ENCODE peak calls at places on chromosomes 4 and X, in nine cellular contexts. T is left ventricle myocardium inferior; M is fibroblast of lung; H is CD8-positive, alpha-beta T cell; U is IMR-90; F is cardiac muscle cell; X is ovary; A is PC-9; O is left lung. D is an unnamed sample. For H3K36me3, the result is how much of the 10 kb centered on the place peaks cover.

GRCh38 chr4:11495291-11495690 is 66.6 kb upstream of the HS3ST1 start:
- DNase-seq in T (no peak), M (peak), H (no peak), U (peak), F (peak), X (no peak), A (no peak), O (no peak), D (no peak)

GRCh38 chr4:98638661-98639060 is 19.8 kb downstream of the TSPAN5 start:
- DNase-seq in T (no peak), M (peak), H (no peak), U (peak), F (no peak), X (no peak), A (no peak), O (no peak), D (no peak)

GRCh38 chr4:150976478-150977118 is 38.5 kb downstream of the LRBA start:
- DNase-seq in T (no peak), M (no peak), H (no peak), U (no peak), F (no peak), X (no peak), A (no peak), O (no peak), D (no peak)

GRCh38 chrX:72569786-72570185 is 2.9 kb downstream of the HDAC8 start:
- DNase-seq in T (no peak), M (peak), H (no peak), U (peak), F (peak), X (no peak), A (no peak), O (no peak), D (peak)

GRCh38 chrX:51697397-51697796 is 12.9 kb upstream of the CENPVL1 start:
- DNase-seq in T (no peak), M (no peak), H (no peak), U (no peak), F (no peak), X (no peak), A (no peak), O (peak), D (no peak)

GRCh38 chr4:183783933-183784622 is 121.0 kb upstream of the STOX2 start:
- DNase-seq in T (no peak), M (peak), H (no peak), U (peak), F (peak), X (no peak), A (no peak), O (no peak), D (peak)

GRCh38 chr4:149781150-149781549 is 34.5 kb downstream of the IQCM start:
- DNase-seq in T (no peak), M (peak), H (no peak), U (peak), F (peak), X (no peak), A (no peak), O (no peak), D (peak)

GRCh38 chr4:173217075-173217474 is 48.5 kb downstream of the GALNT7 start:
- DNase-seq in T (no peak), M (no peak), H (no peak), U (no peak), F (no peak), X (no peak), A (no peak), O (no peak), D (no peak)

GRCh38 chr4:117412661-117413060 is 327.3 kb upstream of the TRAM1L1 start:
- DNase-seq in T (no peak), M (no peak), H (no peak), U (no peak), F (no peak), X (no peak), A (no peak), O (no peak), D (no peak)

GRCh38 chr4:47209833-47210232 is 178.5 kb downstream of the GABRB1 start:
- DNase-seq in T (no peak), M (peak), H (no peak), U (peak), F (peak), X (no peak), A (no peak), O (no peak), D (peak)

GRCh38 chr4:185421366-185422124 is 4.2 kb downstream of the UFSP2 start:
- DNase-seq in T (no peak), M (peak), H (no peak), U (peak), F (peak), X (no peak), A (no peak), O (no peak), D (no peak)

GRCh38 chr4:152970102-152970820 is 34.1 kb downstream of the FHDC1 start:
- DNase-seq in T (no peak), M (no peak), H (no peak), U (peak), F (no peak), X (no peak), A (peak), O (no peak), D (peak)

GRCh38 chrX:18793601-18794089 is 86.2 kb downstream of the PPEF1 start:
- DNase-seq in T (no peak), M (peak), H (no peak), U (no peak), F (no peak), X (no peak), A (no peak), O (no peak), D (peak)

GRCh38 chrX:24080670-24081069 is 25.9 kb downstream of the EIF2S3 start:
- DNase-seq in T (no peak), M (no peak), H (no peak), U (no peak), F (no peak), X (no peak), A (no peak), O (no peak), D (no peak)

GRCh38 chrX:24085133-24085532 is 30.4 kb downstream of the EIF2S3 start:
- DNase-seq in T (no peak), M (no peak), H (no peak), U (no peak), F (no peak), X (no peak), A (no peak), O (no peak), D (no peak)

GRCh38 chrX:24082446-24082845 is 27.7 kb downstream of the EIF2S3 start:
- DNase-seq in T (no peak), M (no peak), H (no peak), U (no peak), F (no peak), X (no peak), A (no peak), O (no peak), D (no peak)

GRCh38 chrX:24079405-24079804 is 24.6 kb downstream of the EIF2S3 start:
- DNase-seq in T (no peak), M (no peak), H (no peak), U (no peak), F (no peak), X (no peak), A (no peak), O (no peak), D (no peak)

DNA sequence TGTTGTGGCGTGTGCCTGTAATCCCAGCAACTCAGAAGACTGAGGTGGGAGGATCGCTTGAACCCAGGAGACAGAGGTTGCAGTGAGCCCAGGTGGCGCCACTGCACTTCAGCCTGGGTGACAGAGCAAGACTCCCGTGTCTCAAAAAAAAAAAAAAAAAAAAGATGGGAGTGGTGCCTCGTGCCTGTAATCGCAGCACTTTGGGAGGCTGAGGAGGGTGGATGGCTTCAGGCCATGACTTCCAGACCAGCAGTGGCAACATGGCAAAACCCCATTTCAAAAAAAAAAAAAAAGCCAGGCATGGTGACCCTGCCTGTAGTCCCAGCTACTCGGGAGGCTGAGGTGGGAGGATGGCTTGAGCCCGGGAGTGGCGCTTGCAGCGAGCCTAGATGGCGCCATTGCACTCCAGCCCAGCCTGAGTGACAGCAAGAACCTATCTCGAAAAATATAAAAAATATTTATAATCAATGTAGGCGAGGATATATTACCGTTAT is 27.0 kb downstream of the EIF2S3 start:
- DNase-seq in T (peak), M (peak), H (peak), U (peak), F (peak), X (peak), A (peak), O (peak), D (peak)
- H3K4me3 ChIP-seq in T (no peak), M (no peak), H (no peak), U (no peak), F (no peak), X (no peak), A (no peak), O (peak), D (no peak)

GRCh38 chr4:71107732-71108131 is 114.3 kb downstream of the DCK start:
- DNase-seq in T (no peak), M (no peak), H (no peak), U (no peak), F (no peak), X (no peak), A (no peak), O (no peak), D (no peak)

GRCh38 chr4:71110499-71110898 is 117.0 kb downstream of the DCK start:
- DNase-seq in T (no peak), M (no peak), H (no peak), U (no peak), F (no peak), X (no peak), A (no peak), O (no peak), D (no peak)

GRCh38 chr4:71113294-71113693 is 119.8 kb downstream of the DCK start:
- DNase-seq in T (no peak), M (no peak), H (no peak), U (no peak), F (no peak), X (no peak), A (no peak), O (no peak), D (peak)
- TF ChIP-seq CTCF in T (no peak), M (peak), H (no peak), U (peak), F (peak), X (no peak), A (peak), O (no peak), D (peak)

GRCh38 chr4:186592961-186593586 is 37.7 kb upstream of the MTNR1A start:
- DNase-seq in T (no peak), M (no peak), H (no peak), U (no peak), F (no peak), X (no peak), A (no peak), O (no peak), D (no peak)
- H3K36me3 ChIP-seq in T (half or more), M (under half), H (under half), U (half or more), F (under half), X (under half), A (under half), O (under half), D (under half)

DNA sequence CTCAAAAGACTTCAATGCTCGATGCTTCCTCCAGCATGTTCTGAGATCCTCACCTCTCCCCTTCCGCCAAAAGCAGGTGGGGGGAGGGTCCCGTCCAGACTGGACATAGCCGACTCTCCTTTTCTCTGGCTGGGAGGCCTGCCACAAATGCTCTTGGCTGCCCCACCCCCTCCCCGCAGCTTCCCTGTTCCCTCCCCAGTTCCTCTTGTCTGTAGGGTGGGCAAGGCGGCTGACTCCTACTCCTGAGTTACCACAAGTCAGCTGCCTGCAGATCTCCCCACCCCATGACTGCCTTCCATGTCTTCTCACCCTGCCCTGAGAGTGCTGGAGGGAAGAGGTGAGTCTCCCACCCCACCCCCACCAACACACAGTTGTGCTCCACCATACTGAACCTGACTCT is 2.8 kb downstream of the ATP6AP1 start:
- DNase-seq in T (peak), M (no peak), H (no peak), U (no peak), F (no peak), X (no peak), A (no peak), O (peak), D (no peak)
- H3K4me3 ChIP-seq in T (no peak), M (no peak), H (no peak), U (no peak), F (no peak), X (no peak), A (no peak), O (no peak), D (no peak)

GRCh38 chrX:55107262-55107661 is 18.4 kb downstream of the PAGE2 start:
- DNase-seq in T (no peak), M (no peak), H (no peak), U (no peak), F (no peak), X (no peak), A (no peak), O (no peak), D (no peak)

GRCh38 chrX:55107911-55108310 is 19.1 kb downstream of the PAGE2 start:
- DNase-seq in T (no peak), M (no peak), H (no peak), U (no peak), F (no peak), X (no peak), A (peak), O (no peak), D (peak)

GRCh38 chrX:55109304-55109703 is 20.5 kb downstream of the PAGE2 start:
- DNase-seq in T (no peak), M (no peak), H (no peak), U (no peak), F (peak), X (no peak), A (no peak), O (no peak), D (no peak)

GRCh38 chrX:55111578-55112254 is 22.9 kb downstream of the PAGE2 start:
- DNase-seq in T (no peak), M (no peak), H (no peak), U (no peak), F (no peak), X (no peak), A (no peak), O (no peak), D (no peak)
- TF ChIP-seq CTCF in T (no peak), M (no peak), H (no peak), U (no peak), F (no peak), X (no peak), A (no peak), O (no peak), D (no peak)

GRCh38 chr4:1745697-1746096 is 24.4 kb downstream of the TACC3 start:
- DNase-seq in T (no peak), M (no peak), H (no peak), U (no peak), F (no peak), X (no peak), A (no peak), O (no peak), D (no peak)

GRCh38 chr4:1744552-1744951 is 23.2 kb downstream of the TACC3 start:
- DNase-seq in T (no peak), M (no peak), H (no peak), U (no peak), F (no peak), X (no peak), A (no peak), O (no peak), D (no peak)

GRCh38 chr4:1743551-1743950 is 22.2 kb downstream of the TACC3 start:
- DNase-seq in T (no peak), M (no peak), H (no peak), U (no peak), F (no peak), X (no peak), A (no peak), O (no peak), D (no peak)

GRCh38 chr4:1745165-1745564 is 23.8 kb downstream of the TACC3 start:
- DNase-seq in T (no peak), M (no peak), H (no peak), U (no peak), F (no peak), X (no peak), A (no peak), O (no peak), D (no peak)

DNA sequence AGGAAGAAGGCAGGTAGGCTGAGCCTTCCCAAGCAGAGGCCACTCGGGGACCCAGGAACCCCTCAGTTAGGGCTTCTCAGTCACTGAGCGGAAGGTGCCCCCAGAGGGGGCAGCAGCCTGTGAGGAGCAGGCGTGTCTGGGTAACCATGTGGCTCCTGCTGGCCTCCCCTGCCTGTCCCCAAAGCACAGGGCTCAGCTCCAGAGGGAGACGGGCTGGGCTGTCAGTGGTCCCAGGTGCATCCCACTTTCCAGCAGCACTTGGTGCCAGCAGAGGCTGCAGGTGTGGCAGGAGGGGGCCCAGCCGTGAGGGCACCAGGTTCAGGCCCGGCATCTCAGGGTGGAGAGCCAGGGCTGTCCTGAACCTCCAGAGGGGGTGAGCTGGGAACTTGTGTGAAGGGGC is 22.7 kb downstream of the TACC3 start:
- DNase-seq in T (no peak), M (no peak), H (no peak), U (no peak), F (no peak), X (no peak), A (no peak), O (no peak), D (no peak)
- H3K36me3 ChIP-seq in T (under half), M (under half), H (under half), U (under half), F (under half), X (under half), A (under half), O (under half), D (under half)

GRCh38 chr4:77155631-77156345 is 1.2 kb upstream of the CCNG2 start:
- DNase-seq in T (no peak), M (no peak), H (no peak), U (no peak), F (no peak), X (no peak), A (no peak), O (no peak), D (no peak)
- H3K4me3 ChIP-seq in T (peak), M (no peak), H (peak), U (peak), F (peak), X (peak), A (peak), O (peak), D (peak)

GRCh38 chr4:169272265-169272886 is 1.6 kb upstream of the SH3RF1 start:
- DNase-seq in T (no peak), M (peak), H (no peak), U (peak), F (peak), X (no peak), A (peak), O (no peak), D (peak)

GRCh38 chr4:169275180-169275579 is 4.4 kb upstream of the SH3RF1 start:
- DNase-seq in T (no peak), M (no peak), H (no peak), U (no peak), F (no peak), X (no peak), A (no peak), O (no peak), D (no peak)

GRCh38 chr4:169271692-169272007 is 894 bp upstream of the SH3RF1 start:
- DNase-seq in T (no peak), M (no peak), H (no peak), U (no peak), F (no peak), X (no peak), A (no peak), O (no peak), D (no peak)

GRCh38 chr4:169270810-169271691 is at the start of gene SH3RF1:
- DNase-seq in T (peak), M (peak), H (no peak), U (peak), F (peak), X (peak), A (peak), O (peak), D (peak)

GRCh38 chr4:169274033-169274432 is 3.3 kb upstream of the SH3RF1 start:
- DNase-seq in T (no peak), M (no peak), H (no peak), U (no peak), F (no peak), X (no peak), A (no peak), O (no peak), D (no peak)
- TF ChIP-seq CTCF in T (no peak), M (no peak), H (no peak), U (no peak), F (no peak), X (no peak), A (no peak), O (no peak), D (no peak)

GRCh38 chrX:136214551-136214950 is 36.6 kb downstream of the MAP7D3 start:
- DNase-seq in T (no peak), M (peak), H (no peak), U (peak), F (peak), X (no peak), A (peak), O (no peak), D (peak)

GRCh38 chrX:136220535-136220934 is 30.7 kb downstream of the MAP7D3 start:
- DNase-seq in T (no peak), M (no peak), H (no peak), U (no peak), F (no peak), X (no peak), A (peak), O (no peak), D (peak)

GRCh38 chrX:136221851-136222513 is 29.2 kb downstream of the MAP7D3 start:
- DNase-seq in T (no peak), M (no peak), H (no peak), U (no peak), F (no peak), X (no peak), A (no peak), O (no peak), D (no peak)

GRCh38 chrX:136215559-136215958 is 35.6 kb downstream of the MAP7D3 start:
- DNase-seq in T (no peak), M (no peak), H (no peak), U (peak), F (no peak), X (no peak), A (no peak), O (no peak), D (no peak)

DNA sequence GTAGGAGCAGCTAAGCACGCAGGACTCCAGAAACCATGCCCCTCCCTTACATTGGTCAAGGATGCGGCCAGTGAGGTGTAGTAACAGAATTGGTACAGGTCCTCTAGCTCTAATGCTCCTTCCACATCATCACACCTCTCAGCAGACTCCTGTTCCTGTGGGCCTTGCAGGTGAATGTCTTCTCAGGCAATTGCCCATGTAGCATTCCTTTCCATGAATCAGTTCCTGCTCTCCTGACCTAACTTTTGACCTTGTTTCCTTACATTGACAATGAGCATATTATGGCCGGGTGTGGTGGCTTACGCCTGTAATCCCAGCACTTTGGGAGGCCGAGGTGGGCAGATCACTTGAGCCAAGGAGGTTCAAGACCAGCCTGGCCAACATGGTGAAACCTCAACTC is 31.3 kb downstream of the MAP7D3 start:
- DNase-seq in T (no peak), M (no peak), H (no peak), U (no peak), F (no peak), X (no peak), A (peak), O (no peak), D (peak)
- H3K36me3 ChIP-seq in T (half or more), M (under half), H (under half), U (under half), F (under half), X (under half), A (half or more), O (under half), D (under half)